ENCODE peak calls at places on chromosomes 6 and 20, in six cellular contexts. D is left lung, A is cardiac fibroblast, U is uterus, O is upper lobe of right lung, G is heart right ventricle. S is an unnamed sample.

GRCh38 chr20:37627060-37627766 is 66.6 kb upstream of the CTNNBL1 start:
- DNase-seq in A (peak), D (peak), U (no peak), G (peak), O (no peak), S (peak)

GRCh38 chr6:57313711-57314471 is 3.5 kb upstream of the PRIM2 start:
- DNase-seq in G (no peak), U (peak), O (no peak), A (peak), D (no peak), S (peak)

GRCh38 chr20:14717124-14718004 is 380.0 kb upstream of the FLRT3 start:
- DNase-seq in D (no peak), A (no peak), O (no peak), U (no peak), G (no peak), S (no peak)

GRCh38 chr20:61759286-61760065 is 306.2 kb downstream of the TAF4 start:
- DNase-seq in A (no peak), G (no peak), O (peak), D (peak), U (no peak), S (no peak)

GRCh38 chr6:88547768-88548167 is 381.6 kb upstream of the CNR1 start:
- DNase-seq in U (no peak), G (no peak), O (no peak), D (no peak), A (peak), S (no peak)

GRCh38 chr6:22146581-22147468 is 150.0 kb downstream of the PRL start:
- DNase-seq in G (no peak), O (no peak), U (no peak), D (no peak), A (no peak), S (peak)

GRCh38 chr6:15713325-15713724 is 50.5 kb upstream of the DTNBP1 start:
- DNase-seq in U (no peak), G (no peak), A (no peak), O (no peak), D (no peak), S (no peak)

GRCh38 chr20:57166568-57167291 is 99.7 kb downstream of the BMP7 start:
- DNase-seq in U (no peak), O (no peak), A (no peak), G (no peak), D (no peak), S (peak)

GRCh38 chr6:135440087-135440792 is 57.3 kb downstream of the AHI1 start:
- DNase-seq in A (no peak), D (no peak), G (no peak), O (no peak), U (no peak), S (no peak)

GRCh38 chr6:42199106-42199981 is 4.6 kb upstream of the GUCA1B start:
- DNase-seq in D (no peak), U (peak), A (peak), G (peak), O (no peak), S (peak)

GRCh38 chr6:144435602-144436426 is 150.7 kb downstream of the UTRN start:
- DNase-seq in O (no peak), G (no peak), U (no peak), D (no peak), A (no peak), S (no peak)

GRCh38 chr20:8209061-8209460 is 77.0 kb downstream of the PLCB1 start:
- DNase-seq in D (no peak), O (no peak), A (peak), G (no peak), U (no peak), S (no peak)

GRCh38 chr6:82954937-82955577 is 110.6 kb downstream of the UBE3D start:
- DNase-seq in U (no peak), A (peak), O (no peak), D (no peak), G (no peak), S (peak)

GRCh38 chr20:62059926-62060630 is 5.6 kb downstream of the TAF4 start:
- DNase-seq in U (no peak), A (no peak), D (no peak), G (no peak), O (peak), S (no peak)

GRCh38 chr6:167267896-167268528 is 23.1 kb upstream of the UNC93A start:
- DNase-seq in U (no peak), G (no peak), D (no peak), O (no peak), A (no peak), S (no peak)

GRCh38 chr6:4664117-4664626 is 112.0 kb upstream of the CDYL start:
- DNase-seq in U (peak), G (peak), A (peak), D (no peak), O (no peak), S (peak)

GRCh38 chr20:407097-407952 is 774 bp upstream of the RBCK1 start:
- DNase-seq in U (peak), O (peak), G (peak), A (peak), D (peak), S (peak)

GRCh38 chr20:57594092-57594911 is 25.9 kb downstream of the ZBP1 start:
- DNase-seq in O (peak), G (peak), A (peak), U (no peak), D (peak), S (no peak)

GRCh38 chr6:83114164-83114563 is 46.7 kb downstream of the DOP1A start:
- DNase-seq in D (no peak), U (no peak), G (no peak), A (peak), O (no peak), S (peak)

GRCh38 chr6:169451065-169451840 is 197.6 kb upstream of the THBS2 start:
- DNase-seq in D (no peak), O (no peak), A (peak), U (no peak), G (no peak), S (no peak)

GRCh38 chr6:45990162-45990561 is 25.5 kb downstream of the CLIC5 start:
- DNase-seq in D (no peak), O (no peak), G (no peak), A (no peak), U (no peak), S (no peak)

GRCh38 chr20:23116301-23117089 is 30.4 kb upstream of the CD93 start:
- DNase-seq in G (no peak), O (peak), D (no peak), U (no peak), A (no peak), S (peak)

GRCh38 chr20:3420211-3420707 is 12.8 kb upstream of the DNAAF9 start:
- DNase-seq in O (peak), A (peak), G (no peak), D (peak), U (no peak), S (peak)

GRCh38 chr20:49482173-49482572 is 295 bp downstream of the KCNB1 start:
- DNase-seq in U (no peak), G (no peak), A (no peak), D (no peak), O (no peak), S (no peak)

GRCh38 chr6:107075951-107076381 is 39.3 kb downstream of the BEND3 start:
- DNase-seq in G (no peak), D (no peak), U (no peak), O (no peak), A (peak), S (no peak)

GRCh38 chr6:170345662-170346061 is 39.1 kb downstream of the FAM120B start:
- DNase-seq in D (no peak), O (no peak), A (no peak), G (no peak), U (no peak), S (no peak)

GRCh38 chr20:10581823-10582222 is 92.0 kb downstream of the JAG1 start:
- DNase-seq in O (no peak), A (peak), D (no peak), U (no peak), G (no peak), S (peak)

DNA sequence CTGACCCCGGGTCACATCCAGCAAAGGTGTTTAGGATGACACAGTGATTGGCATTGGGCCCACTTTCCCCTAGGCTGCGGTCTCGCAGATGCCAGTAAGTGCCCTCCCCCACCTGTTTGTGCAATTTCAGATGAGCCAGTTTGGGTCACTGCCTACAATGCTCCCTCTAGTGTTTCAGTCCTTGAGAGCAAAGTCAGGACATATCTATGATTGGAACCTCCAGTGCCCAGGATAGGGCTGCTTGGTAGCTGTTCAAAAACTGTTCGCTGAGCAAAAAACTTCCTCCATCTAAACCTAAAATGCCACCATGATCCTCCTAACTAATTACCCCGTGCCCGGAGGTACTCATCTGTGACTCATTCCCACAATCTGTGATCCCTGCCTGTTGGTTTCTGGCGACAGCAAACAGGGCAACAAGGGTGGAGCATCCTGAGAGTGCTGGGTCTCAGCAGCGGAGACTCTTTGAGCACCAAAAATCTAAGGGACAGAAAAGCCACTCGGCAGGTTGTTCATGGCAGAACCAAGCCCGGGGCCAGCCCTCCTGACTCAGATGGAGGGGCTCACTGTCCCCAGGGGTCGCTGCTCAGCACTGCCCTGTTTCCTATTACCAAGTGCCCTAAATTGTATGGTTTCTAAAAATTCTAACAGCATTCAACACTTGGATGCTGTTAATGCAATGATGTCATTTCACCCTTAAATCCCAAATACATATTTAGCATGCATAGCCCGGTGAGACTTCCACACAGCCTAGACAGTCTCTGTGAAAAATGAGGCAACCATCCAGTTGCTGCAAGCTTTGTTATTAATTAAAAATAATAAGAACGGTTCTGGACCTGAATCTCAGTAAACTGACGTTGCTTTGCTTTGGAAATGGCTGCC is 5.0 kb downstream of the VSX1 start:
- DNase-seq in G (no peak), A (peak), D (no peak), O (no peak), U (peak), S (no peak)
- TF ChIP-seq CTCF in G (no peak), A (peak), D (peak), O (peak), U (peak), S (peak)

GRCh38 chr6:3061501-3061941 is 6.8 kb upstream of the RIPK1 start:
- DNase-seq in D (no peak), G (no peak), O (no peak), U (no peak), A (peak), S (peak)
- TF ChIP-seq CTCF in D (no peak), G (no peak), O (no peak), U (no peak), A (peak), S (peak)

DNA sequence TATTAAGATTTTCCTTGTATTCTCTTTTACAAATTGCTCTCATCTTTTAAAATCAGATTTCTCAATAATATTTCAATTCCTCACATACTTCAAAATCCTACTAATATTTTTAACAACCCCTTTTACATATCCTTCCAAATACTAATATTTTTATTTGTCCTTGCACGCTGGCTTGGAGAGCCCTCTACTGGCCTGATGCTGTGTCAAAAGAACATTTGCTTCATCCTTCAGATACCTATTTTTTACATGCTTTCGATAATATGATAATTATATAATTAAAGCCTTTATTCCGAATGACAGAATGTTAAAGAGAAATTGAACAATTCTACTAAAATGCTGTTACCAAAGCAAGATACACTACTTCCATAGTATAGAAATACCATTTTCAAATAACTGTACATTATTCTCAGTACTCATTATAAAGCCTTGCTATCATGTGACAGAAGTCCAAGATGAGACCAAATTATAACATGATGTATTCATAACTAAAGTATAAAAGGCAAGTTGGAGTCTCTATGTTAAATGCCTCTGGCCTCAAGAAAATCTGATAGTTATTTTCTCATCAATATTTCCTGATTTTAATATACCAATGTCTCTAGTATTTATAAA is 39.0 kb upstream of the PLN start:
- DNase-seq in O (no peak), A (peak), G (peak), U (no peak), D (no peak), S (peak)
- TF ChIP-seq CTCF in O (peak), A (peak), G (peak), U (peak), D (peak), S (peak)

DNA sequence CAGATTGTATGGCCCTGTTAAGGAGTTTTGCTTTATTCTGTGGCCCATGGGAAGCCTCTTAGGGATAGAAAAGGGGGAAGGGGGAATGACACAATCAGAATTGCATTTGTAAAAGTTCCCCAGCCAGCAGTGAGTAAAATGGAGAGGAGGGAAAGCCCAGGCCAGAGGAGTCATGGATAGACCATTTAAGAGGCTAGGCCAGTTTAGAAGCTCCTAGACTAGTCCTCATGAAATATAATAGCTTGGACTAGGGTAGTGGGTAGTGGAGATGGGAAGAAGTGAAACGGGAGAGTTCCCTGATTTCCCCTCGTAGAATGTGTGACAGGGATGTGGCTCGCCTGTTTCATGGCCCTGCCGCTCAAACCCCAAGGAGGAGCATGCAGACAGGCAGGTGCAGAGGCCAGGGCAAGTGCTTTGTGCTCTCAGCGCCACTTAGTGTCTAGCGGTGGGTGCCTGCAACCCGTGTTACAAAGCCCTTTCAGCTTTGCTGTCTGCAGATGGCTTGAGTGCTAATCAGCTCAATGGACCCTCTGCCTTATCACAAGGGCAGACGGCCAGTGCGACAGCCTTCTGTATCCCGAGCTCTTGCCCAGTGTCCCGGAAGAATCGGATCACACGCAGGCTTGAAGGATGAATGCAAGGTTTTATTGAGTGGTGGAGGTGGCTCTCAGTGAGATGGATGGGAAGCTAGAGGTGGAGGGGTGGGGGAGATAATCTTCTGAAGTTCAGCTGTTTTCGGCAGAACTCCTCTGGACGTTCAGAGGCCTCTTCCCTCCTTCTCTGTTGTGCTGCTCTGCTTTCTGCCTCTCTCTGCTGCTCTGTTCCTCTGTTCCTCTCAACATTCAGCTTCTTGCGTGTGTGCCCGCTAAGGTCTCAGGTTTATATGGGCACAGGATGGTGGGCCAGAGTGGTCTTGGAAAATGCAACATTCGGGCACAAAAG is 141.1 kb downstream of the CEP57L1 start:
- DNase-seq in G (peak), O (no peak), A (no peak), D (no peak), U (no peak), S (no peak)
- TF ChIP-seq CTCF in G (no peak), O (no peak), A (no peak), D (no peak), U (no peak), S (no peak)

GRCh38 chr6:127464881-127465459 is 5.8 kb upstream of the KIAA0408 start:
- DNase-seq in O (peak), A (peak), D (peak), G (peak), U (peak), S (peak)

GRCh38 chr6:127460465-127460864 is 1.3 kb upstream of the KIAA0408 start:
- DNase-seq in U (no peak), G (no peak), A (no peak), D (no peak), O (no peak), S (no peak)

GRCh38 chr6:127464161-127464880 is 5.1 kb upstream of the KIAA0408 start:
- DNase-seq in D (no peak), O (no peak), U (no peak), A (peak), G (no peak), S (peak)

GRCh38 chr6:127463056-127463455 is 3.9 kb upstream of the KIAA0408 start:
- DNase-seq in D (no peak), O (no peak), G (no peak), U (no peak), A (peak), S (no peak)

GRCh38 chr6:127462391-127462790 is 3.2 kb upstream of the KIAA0408 start:
- DNase-seq in U (no peak), D (no peak), A (no peak), O (no peak), G (no peak), S (no peak)
- TF ChIP-seq CTCF in U (no peak), D (no peak), A (no peak), O (no peak), G (no peak), S (peak)

GRCh38 chr6:13769655-13770053 is 44.7 kb downstream of the MCUR1 start:
- DNase-seq in U (no peak), O (no peak), G (no peak), A (no peak), D (no peak), S (no peak)
- TF ChIP-seq CTCF in U (no peak), O (peak), G (peak), A (peak), D (no peak), S (peak)

S was measured in HFFc6.